ENCODE peak calls at places on chromosome 7, in five cellular contexts. A is psoas muscle, X is transverse colon, S is endodermal cell, K is body of pancreas. C is an unnamed sample.

GRCh38 chr7:23020742-23021401 is 6.9 kb upstream of the HYCC1 start:
- DNase-seq in A (peak; percentile 55), X (no peak), S (no peak), K (no peak), C (peak; percentile 85)

GRCh38 chr7:132030161-132030568 is 473.7 kb upstream of the PODXL start:
- DNase-seq in A (peak; percentile 16), X (peak; percentile 52), S (no peak), K (peak; percentile 73), C (no peak)

GRCh38 chr7:30206466-30206865 is 71.7 kb downstream of the MTURN start:
- DNase-seq in A (no peak), X (no peak), S (no peak), K (no peak), C (peak; percentile 93)

GRCh38 chr7:932651-932975 is 21.9 kb downstream of the ADAP1 start:
- DNase-seq in A (no peak), X (no peak), S (no peak), K (no peak), C (no peak)

GRCh38 chr7:36192877-36193276 is 39.8 kb downstream of the EEPD1 start:
- DNase-seq in A (no peak), X (no peak), S (peak; percentile 30), K (no peak), C (no peak)

GRCh38 chr7:118573065-118573464 is 348.6 kb downstream of the ANKRD7 start:
- DNase-seq in A (peak; percentile 19), X (no peak), S (no peak), K (peak; percentile 4), C (peak; percentile 1)

GRCh38 chr7:155373359-155374273 is 75.9 kb downstream of the INSIG1 start:
- DNase-seq in A (no peak), X (no peak), S (peak; percentile 69), K (no peak), C (no peak)

GRCh38 chr7:46933596-46933995 is 648.3 kb downstream of the TNS3 start:
- DNase-seq in A (no peak), X (no peak), S (no peak), K (no peak), C (peak; percentile 38)

GRCh38 chr7:121083790-121084251 is 95.3 kb downstream of the CPED1 start:
- DNase-seq in A (no peak), X (no peak), S (no peak), K (no peak), C (peak; percentile 52)

GRCh38 chr7:155220881-155221280 is 76.8 kb upstream of the INSIG1 start:
- DNase-seq in A (no peak), X (no peak), S (no peak), K (no peak), C (no peak)

GRCh38 chr7:16891338-16891737 is 9.6 kb upstream of the AGR3 start:
- DNase-seq in A (no peak), X (peak; percentile 23), S (peak; percentile 66), K (peak; percentile 47), C (peak; percentile 77)

GRCh38 chr7:26653966-26654365 is 210.4 kb downstream of the SKAP2 start:
- DNase-seq in A (no peak), X (no peak), S (no peak), K (no peak), C (no peak)

GRCh38 chr7:69608049-69608448 is 9.8 kb downstream of the AUTS2 start:
- DNase-seq in A (no peak), X (no peak), S (no peak), K (no peak), C (no peak)

GRCh38 chr7:125363873-125364272 is 434.2 kb upstream of the POT1 start:
- DNase-seq in A (no peak), X (no peak), S (no peak), K (no peak), C (peak; percentile 2)

GRCh38 chr7:130951976-130952313 is 217.9 kb upstream of the KLF14 start:
- DNase-seq in A (no peak), X (no peak), S (no peak), K (no peak), C (no peak)

GRCh38 chr7:149690688-149691446 is 82.5 kb downstream of the ZNF467 start:
- DNase-seq in A (peak; percentile 21), X (no peak), S (peak; percentile 95), K (peak; percentile 46), C (peak; percentile 81)

GRCh38 chr7:143456992-143457793 is 13.9 kb downstream of the TAS2R60 start:
- DNase-seq in A (no peak), X (no peak), S (no peak), K (no peak), C (peak; percentile 32)

GRCh38 chr7:104621332-104621731 is 292.9 kb downstream of the LHFPL3 start:
- DNase-seq in A (no peak), X (no peak), S (no peak), K (no peak), C (no peak)

GRCh38 chr7:81812514-81813472 is 42.9 kb upstream of the HGF start:
- DNase-seq in A (no peak), X (no peak), S (no peak), K (no peak), C (no peak)

GRCh38 chr7:44383566-44383965 is 58.2 kb upstream of the CAMK2B start:
- DNase-seq in A (peak; percentile 65), X (no peak), S (peak; percentile 26), K (no peak), C (no peak)

GRCh38 chr7:44539669-44540516 is 1.2 kb downstream of the NPC1L1 start:
- DNase-seq in A (no peak), X (no peak), S (no peak), K (no peak), C (no peak)

GRCh38 chr7:148503900-148504487 is 86.6 kb upstream of the C7orf33 start:
- DNase-seq in A (no peak), X (no peak), S (no peak), K (no peak), C (peak; percentile 41)

GRCh38 chr7:155676052-155676451 is 31.6 kb downstream of the RBM33 start:
- DNase-seq in A (no peak), X (no peak), S (no peak), K (no peak), C (peak; percentile 24)

GRCh38 chr7:151211155-151211772 is 976 bp upstream of the H2BK1 start:
- DNase-seq in A (no peak), X (no peak), S (no peak), K (no peak), C (no peak)

GRCh38 chr7:149494738-149495368 is 2.8 kb downstream of the ZNF746 start:
- DNase-seq in A (no peak), X (no peak), S (no peak), K (peak; percentile 50), C (no peak)

GRCh38 chr7:63023182-63023787 is 975.4 kb upstream of the ZNF722 start:
- DNase-seq in A (no peak), X (no peak), S (no peak), K (no peak), C (no peak)

GRCh38 chr7:33446551-33446950 is 317.2 kb downstream of the BBS9 start:
- DNase-seq in A (no peak), X (no peak), S (no peak), K (no peak), C (no peak)

GRCh38 chr7:130974169-130974568 is 240.2 kb upstream of the KLF14 start:
- DNase-seq in A (no peak), X (no peak), S (no peak), K (no peak), C (no peak)

GRCh38 chr7:139916717-139917395 is 87.8 kb downstream of the TBXAS1 start:
- DNase-seq in A (no peak), X (peak; percentile 37), S (no peak), K (no peak), C (no peak)

GRCh38 chr7:1358376-1359050 is 100.8 kb downstream of the MICALL2 start:
- DNase-seq in A (no peak), X (no peak), S (no peak), K (no peak), C (no peak)

GRCh38 chr7:36795451-36796021 is 71.2 kb upstream of the AOAH start:
- DNase-seq in A (no peak), X (no peak), S (no peak), K (no peak), C (peak; percentile 83)

GRCh38 chr7:11216276-11216675 is 242.6 kb downstream of the PHF14 start:
- DNase-seq in A (no peak), X (no peak), S (no peak), K (no peak), C (no peak)

GRCh38 chr7:7967909-7968543 is 570 bp upstream of the GLCCI1 start:
- DNase-seq in A (no peak), X (no peak), S (no peak), K (no peak), C (no peak)
- TF ChIP-seq CTCF in A (no peak), X (no peak), S (no peak), K (no peak), C (no peak)

DNA sequence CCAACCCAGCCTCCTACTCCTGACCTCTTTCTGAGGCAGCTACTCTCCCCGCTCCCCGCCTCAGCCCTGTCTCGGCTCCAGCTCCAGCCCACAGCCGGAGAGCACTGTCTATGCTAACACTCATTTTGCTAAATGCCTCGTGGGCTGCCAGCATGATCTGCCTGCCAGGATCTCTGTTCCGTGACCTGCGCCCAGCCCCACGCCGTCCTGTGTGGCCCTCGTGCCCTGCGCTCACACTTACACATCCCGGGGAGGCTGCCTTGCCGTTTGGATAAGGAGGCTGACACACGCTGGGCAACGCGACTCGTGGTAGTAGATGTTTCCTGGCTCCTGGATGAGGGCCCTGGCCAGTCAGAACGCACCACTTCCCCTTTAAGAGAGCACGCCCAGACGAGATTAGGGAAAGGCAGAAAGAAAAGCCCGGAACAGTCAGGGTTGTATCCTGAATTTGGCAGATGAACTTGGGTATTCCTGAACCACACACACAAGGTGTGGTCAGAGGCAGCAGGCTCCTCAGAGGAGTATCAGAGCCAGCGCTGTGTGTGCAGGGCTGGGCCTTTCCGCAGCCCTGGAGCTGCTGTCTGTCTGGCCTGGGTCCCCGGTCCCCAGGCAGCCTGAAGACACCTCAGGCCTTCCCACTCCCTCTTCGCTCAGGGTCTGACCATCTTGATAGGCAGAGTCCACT is 97.7 kb upstream of the EFCAB10 start:
- DNase-seq in A (peak; percentile 80), X (peak; percentile 76), S (peak; percentile 65), K (peak; percentile 86), C (peak; percentile 79)
- H3K4me3 ChIP-seq in A (peak overlapping the region; percentile 55), X (peak overlapping the region; percentile 42), S (no peak overlapping the region), K (no peak overlapping the region), C (peak overlapping the region; percentile 25)

GRCh38 chr7:134613623-134614347 is 32.9 kb upstream of the BPGM start:
- DNase-seq in A (no peak), X (no peak), S (no peak), K (peak; percentile 23), C (peak; percentile 98)
- TF ChIP-seq CTCF in A (no peak), X (no peak), S (no peak), K (no peak), C (no peak)

DNA sequence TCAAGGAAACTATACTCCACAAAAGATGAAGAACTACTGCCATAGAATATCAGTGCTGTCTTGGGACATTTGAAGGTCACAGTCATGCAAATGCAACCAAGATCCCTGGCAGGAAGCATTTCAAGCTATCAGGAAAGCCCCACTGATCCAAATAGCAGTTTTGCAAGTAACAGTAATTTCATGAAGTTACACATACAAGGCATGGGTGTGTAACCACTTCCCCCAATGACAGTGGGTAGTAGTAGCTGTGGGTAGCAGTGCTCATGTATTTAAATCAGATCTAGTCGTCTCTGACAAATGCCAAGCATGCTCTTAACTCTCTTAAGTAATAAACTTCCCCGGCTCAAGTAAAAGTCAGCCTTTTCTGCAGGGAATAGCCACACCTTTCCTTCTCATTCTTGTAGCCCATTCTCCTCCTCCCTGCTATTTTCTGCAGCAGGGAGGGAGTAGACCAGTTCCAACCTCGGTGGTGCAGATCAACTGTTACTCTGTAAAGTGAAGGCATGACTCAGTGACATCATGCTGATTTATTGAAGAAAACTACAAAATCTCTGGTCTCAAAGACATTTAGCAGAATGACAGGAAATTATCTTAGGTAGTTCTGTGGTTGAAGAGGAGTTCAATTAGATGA is 568.5 kb downstream of the INHBA start:
- DNase-seq in A (no peak), X (no peak), S (no peak), K (no peak), C (peak; percentile 45)
- H3K4me3 ChIP-seq in A (no peak overlapping the region), X (no peak overlapping the region), S (no peak overlapping the region), K (no peak overlapping the region), C (no peak overlapping the region)

GRCh38 chr7:18894155-18894554 is 223.3 kb downstream of the TWIST1 start:
- DNase-seq in A (no peak), X (no peak), S (no peak), K (no peak), C (no peak)
- TF ChIP-seq CTCF in A (no peak), X (no peak), S (peak; percentile 41), K (no peak), C (no peak)